ENCODE peak calls at places on chromosomes 5 and 9, in four cellular contexts. One of them, this sample, is unnamed.

GRCh38 chr9:36729902-36730301 is 157.2 kb downstream of the MELK start:
- DNase-seq in Peyer's patch: no peak
- DNase-seq in lower leg skin: no peak
- DNase-seq in spleen: no peak
- DNase-seq in this sample: no peak

GRCh38 chr5:88883566-88884434 is 816 bp upstream of the MEF2C start:
- DNase-seq in Peyer's patch: peak
- DNase-seq in lower leg skin: peak
- DNase-seq in spleen: peak
- DNase-seq in this sample: peak

GRCh38 chr5:3740546-3741371 is 145.1 kb downstream of the IRX1 start:
- DNase-seq in Peyer's patch: no peak
- DNase-seq in lower leg skin: no peak
- DNase-seq in spleen: no peak
- DNase-seq in this sample: no peak

GRCh38 chr9:21964925-21965385 is 29.2 kb downstream of the CDKN2A start:
- DNase-seq in Peyer's patch: no peak
- DNase-seq in lower leg skin: no peak
- DNase-seq in spleen: peak
- DNase-seq in this sample: peak

GRCh38 chr9:69174645-69175487 is 789 bp downstream of the TJP2 start:
- DNase-seq in Peyer's patch: peak
- DNase-seq in lower leg skin: peak
- DNase-seq in spleen: no peak
- DNase-seq in this sample: peak

GRCh38 chr9:76369583-76369982 is 24.6 kb downstream of the RFK start:
- DNase-seq in Peyer's patch: no peak
- DNase-seq in lower leg skin: no peak
- DNase-seq in spleen: no peak
- DNase-seq in this sample: no peak

GRCh38 chr9:96217756-96218693 is 84.0 kb downstream of the HSD17B3 start:
- DNase-seq in Peyer's patch: peak
- DNase-seq in lower leg skin: peak
- DNase-seq in spleen: peak
- DNase-seq in this sample: peak

GRCh38 chr5:177447611-177448243 is 1.1 kb downstream of the PRR7 start:
- DNase-seq in Peyer's patch: no peak
- DNase-seq in lower leg skin: no peak
- DNase-seq in spleen: peak
- DNase-seq in this sample: peak

GRCh38 chr5:171639966-171640365 is 145.7 kb upstream of the SMIM23 start:
- DNase-seq in Peyer's patch: no peak
- DNase-seq in lower leg skin: no peak
- DNase-seq in spleen: no peak
- DNase-seq in this sample: no peak

GRCh38 chr9:2116073-2116472 is 100.9 kb downstream of the SMARCA2 start:
- DNase-seq in Peyer's patch: no peak
- DNase-seq in lower leg skin: no peak
- DNase-seq in spleen: no peak
- DNase-seq in this sample: no peak

GRCh38 chr5:88396635-88397285 is 128.1 kb upstream of the TMEM161B start:
- DNase-seq in Peyer's patch: no peak
- DNase-seq in lower leg skin: no peak
- DNase-seq in spleen: no peak
- DNase-seq in this sample: no peak

GRCh38 chr5:956941-957729 is 51.5 kb upstream of the NKD2 start:
- DNase-seq in Peyer's patch: no peak
- DNase-seq in lower leg skin: peak
- DNase-seq in spleen: no peak
- DNase-seq in this sample: no peak

GRCh38 chr5:127998950-127999349 is 84.6 kb upstream of the SLC12A2 start:
- DNase-seq in Peyer's patch: no peak
- DNase-seq in lower leg skin: no peak
- DNase-seq in spleen: no peak
- DNase-seq in this sample: no peak

GRCh38 chr5:151665584-151665982 is 21.1 kb downstream of the SPARC start:
- DNase-seq in Peyer's patch: no peak
- DNase-seq in lower leg skin: no peak
- DNase-seq in spleen: no peak
- DNase-seq in this sample: no peak

GRCh38 chr9:96135071-96135825 is 166.7 kb downstream of the HSD17B3 start:
- DNase-seq in Peyer's patch: no peak
- DNase-seq in lower leg skin: peak
- DNase-seq in spleen: no peak
- DNase-seq in this sample: peak

GRCh38 chr5:141508440-141508807 is 19.5 kb downstream of the PCDHGC5 start:
- DNase-seq in Peyer's patch: no peak
- DNase-seq in lower leg skin: no peak
- DNase-seq in spleen: no peak
- DNase-seq in this sample: no peak

GRCh38 chr5:141510850-141511718 is 22.2 kb downstream of the PCDHGC5 start:
- DNase-seq in Peyer's patch: peak
- DNase-seq in lower leg skin: peak
- DNase-seq in spleen: no peak
- DNase-seq in this sample: no peak

GRCh38 chr5:141510160-141510559 is 21.3 kb downstream of the PCDHGC5 start:
- DNase-seq in Peyer's patch: no peak
- DNase-seq in lower leg skin: no peak
- DNase-seq in spleen: no peak
- DNase-seq in this sample: no peak

GRCh38 chr5:141507387-141508091 is 18.7 kb downstream of the PCDHGC5 start:
- DNase-seq in Peyer's patch: no peak
- DNase-seq in lower leg skin: no peak
- DNase-seq in spleen: no peak
- DNase-seq in this sample: peak

DNA sequence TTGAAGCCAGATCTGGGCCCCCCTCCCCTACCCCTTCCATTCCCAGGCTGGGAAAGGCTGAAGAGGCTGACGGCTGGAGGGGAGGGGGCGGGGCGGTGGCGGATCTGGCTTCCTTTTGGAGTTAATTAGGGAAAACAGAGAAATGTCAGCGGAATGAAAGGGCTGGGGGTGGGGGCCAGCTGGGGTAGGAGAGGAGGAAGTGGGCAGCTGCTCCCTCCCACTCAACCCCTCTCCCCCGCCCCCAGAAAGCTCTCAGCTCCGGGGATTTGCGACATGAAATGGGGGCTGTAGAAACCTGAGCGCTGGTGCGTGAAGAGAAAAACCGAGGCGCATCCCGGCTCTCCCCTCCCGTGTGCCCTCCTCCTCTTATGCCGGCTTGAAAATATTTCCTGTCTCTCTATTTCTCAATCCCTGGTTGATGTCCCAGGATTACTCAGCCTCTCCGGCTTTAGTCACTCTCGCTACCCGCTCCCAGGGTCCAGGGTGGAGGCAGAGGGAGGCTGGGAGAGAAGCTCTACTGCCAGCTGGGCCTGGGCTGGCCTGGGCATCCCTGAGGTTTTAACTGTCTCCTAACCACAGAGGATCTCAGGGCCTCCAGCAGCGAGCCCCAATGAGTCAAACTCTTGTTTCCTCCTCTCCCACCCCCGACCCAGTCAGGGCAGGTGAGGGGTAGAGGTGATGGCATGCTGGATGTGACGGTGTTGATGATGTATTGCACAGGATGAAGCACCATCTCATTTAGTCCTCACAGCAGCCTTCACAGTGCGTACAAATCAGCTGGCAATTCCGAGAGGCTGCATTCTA is 20.1 kb downstream of the PCDHGC5 start:
- DNase-seq in Peyer's patch: peak
- DNase-seq in lower leg skin: peak
- DNase-seq in spleen: no peak
- DNase-seq in this sample: peak
- TF ChIP-seq POLR2A in Peyer's patch: no peak
- TF ChIP-seq POLR2A in lower leg skin: no peak
- TF ChIP-seq POLR2A in spleen: no peak
- TF ChIP-seq POLR2A in this sample: peak

GRCh38 chr5:94388773-94389514 is 229.5 kb downstream of the KIAA0825 start:
- DNase-seq in Peyer's patch: no peak
- DNase-seq in lower leg skin: no peak
- DNase-seq in spleen: no peak
- DNase-seq in this sample: no peak

GRCh38 chr5:94389515-94389899 is 228.9 kb downstream of the KIAA0825 start:
- DNase-seq in Peyer's patch: no peak
- DNase-seq in lower leg skin: no peak
- DNase-seq in spleen: no peak
- DNase-seq in this sample: no peak

GRCh38 chr5:94385767-94386166 is 232.6 kb downstream of the KIAA0825 start:
- DNase-seq in Peyer's patch: no peak
- DNase-seq in lower leg skin: no peak
- DNase-seq in spleen: no peak
- DNase-seq in this sample: no peak
- TF ChIP-seq POLR2A in Peyer's patch: no peak
- TF ChIP-seq POLR2A in lower leg skin: no peak
- TF ChIP-seq POLR2A in spleen: no peak
- TF ChIP-seq POLR2A in this sample: no peak

GRCh38 chr9:35079426-35080341 is at the start of gene FANCG:
- DNase-seq in Peyer's patch: peak
- DNase-seq in lower leg skin: peak
- DNase-seq in spleen: peak
- DNase-seq in this sample: peak
- TF ChIP-seq POLR2A in Peyer's patch: no peak
- TF ChIP-seq POLR2A in lower leg skin: no peak
- TF ChIP-seq POLR2A in spleen: no peak
- TF ChIP-seq POLR2A in this sample: no peak

GRCh38 chr9:33718987-33719386 is 76.4 kb upstream of the PRSS3 start:
- DNase-seq in Peyer's patch: no peak
- DNase-seq in lower leg skin: no peak
- DNase-seq in spleen: no peak
- DNase-seq in this sample: no peak

GRCh38 chr9:33722359-33722675 is 73.0 kb upstream of the PRSS3 start:
- DNase-seq in Peyer's patch: no peak
- DNase-seq in lower leg skin: no peak
- DNase-seq in spleen: no peak
- DNase-seq in this sample: no peak

GRCh38 chr9:33719581-33720374 is 75.6 kb upstream of the PRSS3 start:
- DNase-seq in Peyer's patch: no peak
- DNase-seq in lower leg skin: no peak
- DNase-seq in spleen: peak
- DNase-seq in this sample: no peak

GRCh38 chr9:33721674-33722358 is 73.5 kb upstream of the PRSS3 start:
- DNase-seq in Peyer's patch: peak
- DNase-seq in lower leg skin: peak
- DNase-seq in spleen: peak
- DNase-seq in this sample: peak
- TF ChIP-seq POLR2A in Peyer's patch: peak
- TF ChIP-seq POLR2A in lower leg skin: no peak
- TF ChIP-seq POLR2A in spleen: no peak
- TF ChIP-seq POLR2A in this sample: no peak

DNA sequence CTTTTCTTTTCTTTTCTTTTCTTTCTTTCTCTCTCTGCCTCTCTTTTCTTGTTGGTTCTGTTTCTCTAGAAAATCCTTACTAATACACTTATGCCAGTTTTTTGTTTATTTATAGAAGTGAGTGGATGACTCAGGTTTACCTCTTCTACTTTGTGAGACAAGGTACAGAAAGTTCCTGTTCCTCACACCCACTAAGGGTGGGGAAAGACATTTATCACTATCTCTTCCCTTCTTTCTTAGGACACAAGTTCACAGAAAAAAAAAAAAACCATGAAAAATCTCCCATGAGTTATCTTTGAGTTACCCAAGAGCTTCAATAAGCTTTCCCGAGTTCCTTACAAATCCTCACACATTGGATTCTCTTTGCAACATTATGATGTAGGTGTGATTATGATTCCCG is 60.9 kb upstream of the CD180 start:
- DNase-seq in Peyer's patch: no peak
- DNase-seq in lower leg skin: no peak
- DNase-seq in spleen: no peak
- DNase-seq in this sample: no peak
- TF ChIP-seq POLR2A in Peyer's patch: no peak
- TF ChIP-seq POLR2A in lower leg skin: no peak
- TF ChIP-seq POLR2A in spleen: no peak
- TF ChIP-seq POLR2A in this sample: no peak

DNA sequence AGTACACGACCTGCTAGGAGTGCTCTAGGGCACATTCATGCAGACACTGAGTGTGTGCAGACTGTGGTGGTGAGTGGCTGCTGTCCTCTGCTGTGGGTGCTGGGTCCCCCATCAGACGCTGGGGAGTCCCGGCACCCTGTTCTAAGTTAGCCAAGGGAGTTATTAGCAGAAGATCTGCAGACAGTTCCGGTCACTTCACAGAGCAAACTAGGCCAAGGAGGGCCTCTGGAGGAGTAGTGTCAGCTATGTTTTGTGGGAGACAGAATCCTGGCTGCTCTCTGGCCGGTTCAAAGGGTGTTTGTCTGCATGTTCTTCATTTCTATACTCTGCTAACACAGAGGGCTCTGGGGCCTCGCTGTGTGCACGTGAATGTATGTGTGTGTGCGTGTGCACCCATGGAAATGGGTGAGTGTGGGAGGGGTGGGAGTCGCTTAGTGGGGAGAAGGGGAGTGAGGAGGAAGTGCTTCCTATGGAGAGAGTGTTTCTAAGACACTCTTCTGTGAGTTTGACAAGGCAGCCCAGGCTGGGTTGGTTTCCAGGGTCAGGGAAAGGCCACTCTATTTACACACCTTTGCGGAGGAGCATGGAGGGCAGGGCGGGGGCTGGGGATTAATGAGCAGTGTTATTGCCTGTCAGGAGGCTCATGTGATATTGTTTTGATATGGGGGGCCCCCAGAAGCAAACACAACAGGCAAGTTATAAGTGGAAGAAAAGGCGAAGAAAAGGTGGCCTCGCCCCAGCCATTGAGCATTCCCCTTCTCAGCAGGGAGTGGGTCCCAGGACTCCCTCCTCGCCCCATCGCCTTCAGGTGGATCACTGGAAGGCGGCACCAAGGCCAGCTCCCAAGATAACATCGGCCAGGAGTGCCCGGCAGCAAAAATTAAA is 68.9 kb downstream of the MACROH2A1 start:
- DNase-seq in Peyer's patch: no peak
- DNase-seq in lower leg skin: no peak
- DNase-seq in spleen: no peak
- DNase-seq in this sample: no peak
- TF ChIP-seq POLR2A in Peyer's patch: no peak
- TF ChIP-seq POLR2A in lower leg skin: no peak
- TF ChIP-seq POLR2A in spleen: no peak
- TF ChIP-seq POLR2A in this sample: no peak

DNA sequence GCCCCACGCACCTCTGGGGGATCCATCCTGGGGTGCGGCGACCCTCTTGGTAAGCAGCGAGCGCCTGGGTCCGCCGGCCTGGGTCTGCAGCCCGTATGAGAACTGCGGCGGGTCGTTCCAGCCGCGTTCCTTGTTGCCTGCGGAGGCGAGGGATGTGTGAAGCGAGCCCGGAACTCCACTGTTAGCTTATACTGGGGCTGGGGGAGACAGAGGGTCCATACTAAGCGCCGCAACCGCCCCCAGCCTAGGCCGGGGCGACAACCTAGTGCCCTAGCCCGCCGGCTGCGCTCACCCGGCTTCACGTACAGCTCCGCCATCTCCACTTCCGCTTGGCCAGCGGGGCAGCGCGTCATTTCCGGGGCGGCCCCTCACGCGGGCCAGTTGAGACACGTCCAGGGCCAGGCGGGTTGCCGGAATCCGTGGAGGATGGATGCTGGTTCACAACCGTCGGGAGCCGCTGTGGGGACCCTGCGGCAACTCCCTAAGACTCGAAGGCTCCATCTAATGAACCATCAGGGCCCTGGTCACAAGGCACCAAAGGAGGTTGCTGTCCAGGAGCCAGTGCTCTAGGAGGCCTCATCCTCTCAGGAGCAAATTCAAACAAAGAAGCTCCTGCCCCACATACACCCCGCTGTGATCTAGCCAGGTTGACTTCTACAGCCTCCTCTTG is at the start of gene SRA1:
- DNase-seq in Peyer's patch: peak
- DNase-seq in lower leg skin: peak
- DNase-seq in spleen: peak
- DNase-seq in this sample: peak
- TF ChIP-seq POLR2A in Peyer's patch: peak
- TF ChIP-seq POLR2A in lower leg skin: peak
- TF ChIP-seq POLR2A in spleen: peak
- TF ChIP-seq POLR2A in this sample: peak

This sample was measured in sigmoid colon.